ENCODE peak calls at places on chromosomes 1 and 21, in nine cellular contexts. W, N, M, O, C, E, R, Z and S are unnamed samples.

GRCh38 chr1:201358596-201358995 is 18.9 kb downstream of the TNNT2 start:
- DNase-seq in W (no peak), N (no peak), M (peak; percentile 3), O (peak; percentile 33), C (no peak), E (no peak), R (peak; percentile 27), Z (no peak), S (no peak)

GRCh38 chr1:213572939-213573647 is 414.7 kb upstream of the PROX1 start:
- DNase-seq in W (no peak), N (no peak), M (no peak), O (no peak), C (no peak), E (peak; percentile 28), R (no peak), Z (no peak), S (peak; percentile 71)

GRCh38 chr1:174217787-174218574 is 58.7 kb downstream of the RABGAP1L start:
- DNase-seq in W (no peak), N (no peak), M (peak; percentile 54), O (no peak), C (no peak), E (peak; percentile 39), R (no peak), Z (peak; percentile 63), S (no peak)

GRCh38 chr1:41784516-41785279 is 134.0 kb downstream of the HIVEP3 start:
- DNase-seq in W (no peak), N (no peak), M (no peak), O (no peak), C (no peak), E (no peak), R (no peak), Z (no peak), S (no peak)

GRCh38 chr1:119007672-119008482 is 19.7 kb upstream of the TBX15 start:
- DNase-seq in W (no peak), N (no peak), M (no peak), O (no peak), C (no peak), E (no peak), R (no peak), Z (no peak), S (no peak)

GRCh38 chr1:33060579-33061083 is 20.3 kb upstream of the AZIN2 start:
- DNase-seq in W (no peak), N (no peak), M (peak; percentile 76), O (no peak), C (no peak), E (no peak), R (peak; percentile 81), Z (no peak), S (no peak)

GRCh38 chr21:39461419-39461818 is 9.6 kb downstream of the SH3BGR start:
- DNase-seq in W (no peak), N (no peak), M (no peak), O (no peak), C (no peak), E (no peak), R (no peak), Z (peak; percentile 68), S (no peak)

GRCh38 chr1:163124812-163125211 is 55.7 kb downstream of the RGS4 start:
- DNase-seq in W (no peak), N (no peak), M (no peak), O (no peak), C (no peak), E (no peak), R (no peak), Z (no peak), S (no peak)

GRCh38 chr1:69791311-69791710 is 223.6 kb downstream of the LRRC7 start:
- DNase-seq in W (no peak), N (no peak), M (no peak), O (no peak), C (no peak), E (no peak), R (no peak), Z (no peak), S (no peak)

GRCh38 chr1:241637604-241638003 is 2.6 kb downstream of the CHML start:
- DNase-seq in W (no peak), N (no peak), M (peak; percentile 40), O (no peak), C (no peak), E (no peak), R (no peak), Z (no peak), S (no peak)

DNA sequence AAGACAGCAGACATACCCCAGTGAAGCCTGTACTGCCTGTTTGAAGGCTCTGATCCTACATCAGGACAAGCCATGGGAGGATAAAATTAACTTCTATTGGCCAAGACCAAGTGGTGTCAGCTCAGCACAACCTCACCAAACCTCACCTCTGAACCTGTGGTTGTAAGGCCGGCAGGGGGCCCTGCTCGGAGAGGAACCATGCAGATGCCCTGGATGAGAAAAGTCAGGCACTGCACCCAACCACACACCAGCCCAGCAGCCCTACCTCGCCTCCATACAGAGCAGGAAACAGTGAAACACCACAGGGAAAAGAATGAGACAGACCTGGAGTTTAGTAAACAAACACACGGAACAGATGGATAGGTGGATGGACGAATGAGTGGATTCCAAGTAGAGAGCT is 70.0 kb upstream of the PAX7 start:
- DNase-seq in W (no peak), N (no peak), M (no peak), O (no peak), C (no peak), E (no peak), R (no peak), Z (peak; percentile 37), S (no peak)
- TF ChIP-seq CTCF in W (no peak), N (no peak), M (no peak), O (no peak), C (no peak), E (no peak), R (no peak), Z (peak; percentile 70), S (no peak)

DNA sequence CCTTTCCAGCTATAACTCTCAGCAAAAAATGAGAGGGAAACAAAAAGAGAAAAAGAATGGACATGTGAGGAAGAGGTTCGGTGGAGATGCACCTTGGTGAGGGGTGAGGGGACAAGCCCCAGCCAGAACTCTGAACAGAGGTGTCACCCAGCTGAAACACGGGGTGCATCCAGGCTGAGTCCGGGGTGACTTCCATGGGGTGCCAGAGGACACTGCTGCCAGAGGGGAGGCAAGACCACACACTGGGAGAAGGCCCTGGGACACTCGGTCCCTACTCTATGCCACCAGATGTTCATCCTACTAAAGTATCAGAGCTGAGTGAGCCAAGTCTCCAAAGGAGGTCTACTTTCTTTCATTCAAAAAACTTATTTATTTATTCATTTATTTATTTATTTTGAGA is 36.1 kb upstream of the PPP1R15B start:
- DNase-seq in W (no peak), N (peak; percentile 19), M (no peak), O (no peak), C (no peak), E (no peak), R (no peak), Z (no peak), S (no peak)
- H3K4me1 ChIP-seq in W (peaks cover 60% of the 10 kb centered on the region), N (no peaks in the 10 kb centered on the region), M (no peaks in the 10 kb centered on the region), O (peaks cover 4% of the 10 kb centered on the region), C (peaks cover 39% of the 10 kb centered on the region), E (peaks cover 19% of the 10 kb centered on the region), R (peaks cover 64% of the 10 kb centered on the region), Z (peaks cover 32% of the 10 kb centered on the region), S (peaks cover 30% of the 10 kb centered on the region)

DNA sequence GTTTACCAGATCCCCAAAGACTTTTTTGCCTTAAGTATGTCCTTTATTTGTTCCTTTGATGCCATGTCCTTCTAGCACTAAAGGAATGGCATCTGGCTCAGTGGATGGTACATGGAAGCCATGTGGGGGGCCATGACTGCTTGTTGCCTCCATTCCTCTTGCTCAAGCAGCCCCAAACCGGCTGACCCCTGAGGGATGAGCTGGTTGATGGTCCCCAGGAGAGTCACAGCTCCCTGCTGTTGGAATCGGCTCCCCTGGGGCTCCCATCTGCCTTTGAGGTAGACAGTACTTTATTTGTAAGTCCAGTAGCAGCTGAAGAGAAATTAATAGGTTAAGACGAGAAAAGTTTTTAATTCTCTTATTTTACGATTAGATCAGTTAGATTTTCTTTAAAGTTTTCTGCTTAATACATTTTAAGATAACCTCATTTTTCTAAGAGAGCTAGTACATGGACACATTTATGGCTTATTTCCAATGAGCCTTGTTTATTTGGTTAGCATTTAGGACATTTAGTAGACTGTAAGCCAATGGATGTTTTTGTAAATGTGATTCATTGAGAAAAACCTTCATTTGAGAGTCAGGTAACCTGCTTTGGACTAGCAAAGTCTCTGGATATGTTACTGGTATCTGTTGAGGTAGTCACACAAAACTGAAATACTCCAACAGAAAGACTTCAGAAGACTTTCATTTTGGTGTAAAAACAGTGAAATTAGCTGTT is 88.2 kb downstream of the CAMTA1 start:
- DNase-seq in W (no peak), N (no peak), M (peak; percentile 59), O (no peak), C (no peak), E (no peak), R (no peak), Z (no peak), S (no peak)
- TF ChIP-seq CTCF in W (no peak), N (no peak), M (no peak), O (no peak), C (no peak), E (no peak), R (no peak), Z (no peak), S (no peak)

DNA sequence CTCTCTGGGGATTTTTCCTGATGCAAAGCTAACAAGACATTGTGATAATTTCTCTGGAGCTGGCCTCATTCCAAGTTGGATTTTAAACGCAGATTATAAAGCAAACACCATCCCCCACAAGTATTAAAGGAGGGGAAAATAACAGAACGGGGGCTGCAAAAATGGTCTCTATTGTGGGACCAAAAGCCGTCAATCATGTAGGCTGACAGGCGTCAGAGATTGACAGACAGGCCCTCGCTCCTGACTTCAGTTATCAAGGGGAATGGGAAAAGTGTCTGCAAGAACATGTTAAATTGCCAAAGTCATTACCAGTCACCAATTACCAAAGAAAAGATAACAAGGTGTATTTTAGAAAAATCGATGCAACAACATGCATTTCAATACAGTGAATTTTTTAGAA is 307.4 kb upstream of the POU3F1 start:
- DNase-seq in W (no peak), N (no peak), M (no peak), O (no peak), C (no peak), E (no peak), R (no peak), Z (no peak), S (no peak)
- H3K4me1 ChIP-seq in W (no peaks in the 10 kb centered on the region), N (no peaks in the 10 kb centered on the region), M (no peaks in the 10 kb centered on the region), O (no peaks in the 10 kb centered on the region), C (no peaks in the 10 kb centered on the region), E (no peaks in the 10 kb centered on the region), R (no peaks in the 10 kb centered on the region), Z (no peaks in the 10 kb centered on the region), S (no peaks in the 10 kb centered on the region)

GRCh38 chr1:8966606-8967005 is 20.9 kb downstream of the CA6 start:
- DNase-seq in W (no peak), N (no peak), M (no peak), O (no peak), C (no peak), E (no peak), R (no peak), Z (no peak), S (no peak)

GRCh38 chr1:8963940-8964339 is 18.3 kb downstream of the CA6 start:
- DNase-seq in W (no peak), N (no peak), M (no peak), O (no peak), C (no peak), E (no peak), R (no peak), Z (no peak), S (no peak)

GRCh38 chr1:8965121-8965820 is 19.6 kb downstream of the CA6 start:
- DNase-seq in W (no peak), N (no peak), M (no peak), O (no peak), C (no peak), E (no peak), R (no peak), Z (no peak), S (no peak)

GRCh38 chr1:8962812-8963669 is 17.4 kb downstream of the CA6 start:
- DNase-seq in W (no peak), N (no peak), M (no peak), O (peak; percentile 66), C (peak; percentile 51), E (peak; percentile 74), R (no peak), Z (peak; percentile 85), S (peak; percentile 85)
- TF ChIP-seq CTCF in W (peak; percentile 23), N (no peak), M (peak; percentile 30), O (peak; percentile 51), C (peak; percentile 24), E (peak; percentile 18), R (peak; percentile 15), Z (peak; percentile 85), S (peak; percentile 66)